ENCODE peak calls at places on chromosomes 4 and X, in ten cellular contexts. Z, I, G, H, R, B, X, W, E and T are unnamed samples.

GRCh38 chr4:3369781-3370660 is 71.7 kb upstream of the HGFAC start:
- DNase-seq in W (peak; percentile 50), E (peak; percentile 98), X (peak; percentile 88), G (peak; percentile 56), I (no peak), R (peak; percentile 89), Z (no peak), B (no peak), H (no peak), T (peak; percentile 93)

GRCh38 chr4:100682477-100683218 is 164.8 kb upstream of the EMCN start:
- DNase-seq in Z (no peak), G (no peak), B (no peak), X (no peak), E (no peak), R (no peak), W (no peak), H (no peak), I (no peak), T (no peak)

GRCh38 chr4:15755321-15755750 is 22.8 kb upstream of the CD38 start:
- DNase-seq in R (peak; percentile 64), X (peak; percentile 85), I (no peak), E (no peak), G (no peak), B (no peak), W (no peak), Z (no peak), H (no peak), T (peak; percentile 49)

GRCh38 chr4:32858971-32859370 is 2138.8 kb downstream of the PCDH7 start:
- DNase-seq in R (peak; percentile 86), G (no peak), W (no peak), Z (no peak), X (peak; percentile 67), H (peak; percentile 56), I (no peak), B (no peak), E (peak; percentile 7), T (peak; percentile 67)

GRCh38 chr4:123891901-123892300 is 495.3 kb downstream of the SPRY1 start:
- DNase-seq in W (no peak), B (no peak), G (no peak), R (no peak), H (no peak), Z (no peak), I (no peak), E (no peak), X (no peak), T (no peak)

GRCh38 chrX:153245288-153245731 is 66.2 kb downstream of the MAGEA1 start:
- DNase-seq in B (no peak), R (peak; percentile 12), E (peak; percentile 76), I (peak; percentile 60), X (peak; percentile 20), W (no peak), H (no peak), G (no peak), Z (no peak), T (no peak)

GRCh38 chrX:70478521-70478920 is 33.9 kb downstream of the DLG3 start:
- DNase-seq in E (no peak), Z (no peak), I (no peak), X (no peak), R (no peak), G (no peak), W (no peak), H (no peak), B (no peak), T (no peak)

GRCh38 chr4:84681488-84682274 is 98.8 kb downstream of the CDS1 start:
- DNase-seq in R (peak; percentile 82), B (no peak), E (no peak), Z (no peak), W (no peak), I (no peak), X (peak; percentile 91), G (no peak), H (no peak), T (peak; percentile 71)

GRCh38 chrX:114077773-114078172 is 506.1 kb upstream of the HTR2C start:
- DNase-seq in X (no peak), E (no peak), G (no peak), W (no peak), I (no peak), R (no peak), H (no peak), Z (no peak), B (no peak), T (no peak)

GRCh38 chrX:114073926-114074325 is 510.0 kb upstream of the HTR2C start:
- DNase-seq in Z (no peak), I (no peak), W (no peak), R (no peak), B (no peak), G (no peak), H (no peak), E (no peak), X (no peak), T (no peak)

GRCh38 chrX:114071412-114071811 is 512.5 kb upstream of the HTR2C start:
- DNase-seq in I (no peak), W (no peak), R (no peak), Z (peak; percentile 56), G (no peak), B (no peak), X (no peak), E (no peak), H (no peak), T (no peak)

DNA sequence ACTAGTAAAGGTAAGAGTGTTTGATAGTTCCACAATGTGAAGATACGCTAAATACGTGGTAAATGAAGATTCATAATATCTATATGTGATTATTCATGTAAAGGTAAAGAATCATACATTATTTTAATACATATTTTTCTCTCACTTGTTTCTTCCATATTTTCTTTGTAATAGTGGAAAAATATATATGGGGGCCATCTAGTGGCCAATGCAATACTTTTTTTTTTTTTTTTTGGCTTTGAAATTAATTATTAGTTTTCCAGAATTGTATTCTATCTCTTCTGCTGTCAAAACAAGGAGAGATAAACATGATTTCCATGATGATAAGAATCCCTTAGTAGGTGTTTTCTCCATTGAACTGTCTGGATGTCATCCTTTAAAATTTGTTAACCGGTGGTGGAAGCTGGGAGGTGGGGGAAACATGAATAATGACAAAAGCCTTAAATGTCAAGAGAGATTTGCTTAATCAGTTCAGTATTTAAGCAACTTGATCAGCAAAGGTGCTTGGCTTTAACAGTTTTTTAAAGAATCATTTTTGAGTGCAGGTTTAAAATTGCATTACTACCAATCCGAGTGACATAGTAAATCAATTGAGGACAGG is 508.7 kb upstream of the HTR2C start:
- DNase-seq in R (peak; percentile 2), Z (no peak), E (no peak), W (no peak), G (no peak), I (no peak), X (peak; percentile 0), H (no peak), B (no peak), T (peak; percentile 1)
- TF ChIP-seq CTCF in R (peak; percentile 30), Z (peak; percentile 31), E (peak; percentile 57), W (no peak), G (no peak), I (peak; percentile 73), X (no peak), H (peak; percentile 16), B (peak; percentile 40), T (peak; percentile 24)

GRCh38 chr4:185538806-185539205 is 3.5 kb upstream of the PDLIM3 start:
- DNase-seq in W (no peak), G (no peak), E (no peak), H (no peak), Z (no peak), R (no peak), X (no peak), I (no peak), B (no peak), T (no peak)

GRCh38 chr4:185532795-185533324 is 2.4 kb downstream of the PDLIM3 start:
- DNase-seq in E (no peak), G (no peak), B (no peak), H (no peak), I (no peak), W (no peak), Z (no peak), R (no peak), X (no peak), T (peak; percentile 49)

GRCh38 chr4:185534534-185534849 is 815 bp downstream of the PDLIM3 start:
- DNase-seq in Z (no peak), I (no peak), B (no peak), W (no peak), X (no peak), E (no peak), G (no peak), H (no peak), R (no peak), T (peak; percentile 70)

GRCh38 chr4:185534850-185535761 is at the start of gene PDLIM3:
- DNase-seq in H (peak; percentile 12), I (no peak), W (peak; percentile 85), G (peak; percentile 73), E (no peak), R (peak; percentile 34), X (no peak), B (peak; percentile 76), Z (peak; percentile 79), T (peak; percentile 75)

DNA sequence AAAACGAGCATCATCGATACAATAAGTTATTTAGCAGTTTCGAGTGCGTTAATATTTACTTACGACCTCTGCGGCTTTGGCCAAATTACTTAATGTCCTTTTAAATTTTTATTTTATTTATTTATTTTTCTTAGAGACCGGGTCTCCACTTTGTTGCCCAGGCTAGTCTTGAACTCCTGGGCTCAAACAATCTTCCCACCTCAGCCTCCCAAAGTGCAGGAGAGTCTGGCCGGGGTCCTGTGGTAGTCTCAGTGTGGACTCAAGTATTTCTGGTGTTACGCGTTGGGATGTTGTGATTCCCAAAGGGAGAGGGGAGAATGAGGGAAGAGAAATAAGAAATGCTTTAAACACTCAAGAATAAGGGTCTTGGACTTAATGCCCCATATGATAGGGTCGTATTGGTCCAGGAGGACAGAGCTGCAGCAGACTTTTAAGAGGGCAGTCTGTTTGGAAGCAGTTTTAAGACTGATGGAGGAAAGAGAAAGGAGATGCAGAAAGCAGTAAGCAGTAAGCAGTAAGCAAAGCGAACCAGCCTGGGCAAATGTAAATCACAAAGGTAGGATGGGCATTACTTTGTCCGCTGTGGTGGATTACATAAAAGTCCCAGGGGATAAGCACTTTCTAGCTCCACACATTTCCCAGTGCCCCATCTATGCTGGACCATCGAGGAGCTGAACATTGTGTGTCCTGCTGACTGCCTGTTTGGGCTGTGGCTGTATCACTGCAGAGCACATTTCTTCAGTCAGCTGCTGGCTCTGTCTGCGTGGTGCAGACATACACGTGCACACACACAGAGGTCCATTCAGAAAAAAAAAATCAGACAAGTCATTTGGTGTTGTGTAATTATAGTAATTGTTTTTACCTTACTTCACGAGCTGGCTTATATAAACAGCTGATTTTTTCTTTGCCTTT is 767 bp upstream of the PDLIM3 start:
- DNase-seq in G (peak; percentile 71), X (peak; percentile 60), B (no peak), R (no peak), Z (no peak), W (no peak), I (no peak), E (no peak), H (no peak), T (peak; percentile 76)
- H3K4me3 ChIP-seq in G (peak overlapping the region; percentile 81), X (peak overlapping the region; percentile 74), B (peak overlapping the region; percentile 53), R (peak overlapping the region; percentile 64), Z (peak overlapping the region; percentile 74), W (peak overlapping the region; percentile 74), I (no peak overlapping the region), E (peak overlapping the region; percentile 45), H (peak overlapping the region; percentile 59), T (peak overlapping the region; percentile 86)

GRCh38 chrX:23634181-23634580 is 33.1 kb upstream of the PRDX4 start:
- DNase-seq in H (no peak), X (peak; percentile 18), Z (no peak), I (no peak), B (no peak), G (no peak), W (no peak), E (peak; percentile 5), R (no peak), T (peak; percentile 3)
- TF ChIP-seq CTCF in H (peak; percentile 3), X (peak; percentile 28), Z (no peak), I (peak; percentile 48), B (peak; percentile 18), G (no peak), W (no peak), E (peak; percentile 29), R (peak; percentile 15), T (peak; percentile 7)

DNA sequence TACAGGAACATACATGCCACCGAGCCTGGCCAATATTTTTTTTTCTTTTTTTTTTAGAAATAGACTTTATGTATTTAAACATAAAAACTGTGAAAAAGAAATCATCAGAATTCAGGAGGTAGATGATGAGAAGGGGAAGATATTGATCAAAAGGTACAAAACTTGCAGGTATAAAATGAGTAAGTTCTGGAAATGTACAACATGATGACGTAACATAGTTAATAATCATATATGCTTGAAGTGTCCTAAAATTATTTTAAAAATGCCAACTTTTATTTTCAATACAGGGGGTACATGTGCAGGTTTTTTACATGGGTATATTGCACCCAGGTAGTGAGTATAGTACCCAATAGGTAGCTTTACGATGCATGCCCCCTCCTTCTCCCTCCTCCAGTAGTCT is 337.6 kb downstream of the GRID2 start:
- DNase-seq in Z (no peak), R (no peak), I (no peak), X (no peak), G (no peak), W (no peak), E (no peak), B (no peak), H (no peak), T (no peak)
- H3K4me3 ChIP-seq in Z (no peak overlapping the region), R (no peak overlapping the region), I (no peak overlapping the region), X (no peak overlapping the region), G (no peak overlapping the region), W (no peak overlapping the region), E (no peak overlapping the region), B (no peak overlapping the region), H (no peak overlapping the region), T (no peak overlapping the region)